ENCODE peak calls at places on chromosomes 5 and 9, in six cellular contexts. X, E, B, D, R and Z are unnamed samples.

GRCh38 chr9:96344458-96345180 is 38.9 kb downstream of the SLC35D2 start:
- DNase-seq in X (no peak), E (peak), B (peak), D (peak), R (peak), Z (peak)

GRCh38 chr9:71748280-71748743 is 20.0 kb downstream of the CEMIP2 start:
- DNase-seq in X (no peak), E (peak), B (peak), D (peak), R (no peak), Z (peak)

GRCh38 chr5:173645897-173646574 is 29.6 kb upstream of the BOD1 start:
- DNase-seq in X (no peak), E (no peak), B (no peak), D (no peak), R (no peak), Z (no peak)

GRCh38 chr9:114834386-114834785 is 28.5 kb upstream of the TNFSF15 start:
- DNase-seq in X (no peak), E (peak), B (no peak), D (peak), R (no peak), Z (peak)

GRCh38 chr5:42811591-42812392 is at the start of gene SELENOP:
- DNase-seq in X (peak), E (peak), B (no peak), D (peak), R (no peak), Z (no peak)

GRCh38 chr9:76730795-76731194 is 33.4 kb upstream of the PCA3 start:
- DNase-seq in X (no peak), E (no peak), B (no peak), D (no peak), R (no peak), Z (no peak)

GRCh38 chr5:137385064-137385463 is 114.1 kb downstream of the SPOCK1 start:
- DNase-seq in X (no peak), E (no peak), B (no peak), D (no peak), R (no peak), Z (no peak)

GRCh38 chr9:12604154-12604825 is 88.9 kb upstream of the TYRP1 start:
- DNase-seq in X (no peak), E (peak), B (no peak), D (peak), R (no peak), Z (peak)

GRCh38 chr5:8756498-8757084 is 789.3 kb downstream of the SEMA5A start:
- DNase-seq in X (peak), E (peak), B (peak), D (peak), R (no peak), Z (peak)

GRCh38 chr5:164555809-164556208 is 1050.4 kb downstream of the MAT2B start:
- DNase-seq in X (no peak), E (peak), B (peak), D (no peak), R (no peak), Z (no peak)

GRCh38 chr9:34047864-34048729 is 590 bp downstream of the UBAP2 start:
- DNase-seq in X (peak), E (no peak), B (no peak), D (peak), R (peak), Z (no peak)

GRCh38 chr9:128253991-128254346 is 21.8 kb downstream of the GOLGA2 start:
- DNase-seq in X (no peak), E (no peak), B (no peak), D (no peak), R (no peak), Z (no peak)

GRCh38 chr9:107435415-107435814 is 54.2 kb downstream of the KLF4 start:
- DNase-seq in X (no peak), E (no peak), B (no peak), D (no peak), R (no peak), Z (no peak)

GRCh38 chr5:116078199-116078598 is 6.6 kb upstream of the COMMD10 start:
- DNase-seq in X (no peak), E (no peak), B (no peak), D (no peak), R (no peak), Z (no peak)

GRCh38 chr5:168209987-168210386 is 81.5 kb upstream of the WWC1 start:
- DNase-seq in X (no peak), E (no peak), B (no peak), D (no peak), R (no peak), Z (no peak)

GRCh38 chr9:92299116-92299515 is 5.6 kb upstream of the IARS1 start:
- DNase-seq in X (no peak), E (no peak), B (no peak), D (no peak), R (no peak), Z (no peak)

GRCh38 chr5:89337-90286 is 2.4 kb upstream of the PLEKHG4B start:
- DNase-seq in X (no peak), E (no peak), B (no peak), D (no peak), R (no peak), Z (no peak)

GRCh38 chr9:99752710-99753109 is 69.0 kb upstream of the NR4A3 start:
- DNase-seq in X (no peak), E (peak), B (peak), D (peak), R (no peak), Z (peak)

GRCh38 chr9:133108794-133109641 is 12.0 kb downstream of the RALGDS start:
- DNase-seq in X (no peak), E (no peak), B (no peak), D (no peak), R (no peak), Z (no peak)

GRCh38 chr9:87002517-87002916 is 55.2 kb upstream of the GAS1 start:
- DNase-seq in X (no peak), E (no peak), B (no peak), D (no peak), R (no peak), Z (no peak)

GRCh38 chr9:88110026-88110425 is 28.2 kb downstream of the SPATA31C2 start:
- DNase-seq in X (no peak), E (no peak), B (no peak), D (no peak), R (no peak), Z (no peak)

GRCh38 chr9:14372437-14373318 is 58.7 kb upstream of the NFIB start:
- DNase-seq in X (no peak), E (peak), B (peak), D (peak), R (peak), Z (peak)

GRCh38 chr9:82865524-82865923 is 197.4 kb downstream of the RASEF start:
- DNase-seq in X (no peak), E (no peak), B (no peak), D (no peak), R (no peak), Z (no peak)

GRCh38 chr5:179170606-179171005 is 110.4 kb downstream of the ZNF354C start:
- DNase-seq in X (no peak), E (no peak), B (no peak), D (no peak), R (no peak), Z (no peak)

GRCh38 chr9:137383453-137384115 is 39.4 kb downstream of the EXD3 start:
- DNase-seq in X (no peak), E (no peak), B (no peak), D (no peak), R (no peak), Z (no peak)

GRCh38 chr9:29865764-29866313 is 2292.6 kb upstream of the C9orf72 start:
- DNase-seq in X (no peak), E (no peak), B (no peak), D (no peak), R (no peak), Z (no peak)

GRCh38 chr5:145991044-145991575 is 54.7 kb downstream of the SH3RF2 start:
- DNase-seq in X (no peak), E (peak), B (peak), D (peak), R (no peak), Z (no peak)

GRCh38 chr9:107024193-107024592 is 161.2 kb downstream of the ZNF462 start:
- DNase-seq in X (no peak), E (no peak), B (no peak), D (no peak), R (no peak), Z (no peak)

GRCh38 chr9:123866497-123866896 is 63.4 kb downstream of the DENND1A start:
- DNase-seq in X (no peak), E (peak), B (no peak), D (peak), R (no peak), Z (peak)

GRCh38 chr9:114395196-114395595 is 7.4 kb upstream of the AKNA start:
- DNase-seq in X (no peak), E (no peak), B (no peak), D (no peak), R (no peak), Z (peak)

GRCh38 chr9:134624119-134624826 is 17.3 kb upstream of the COL5A1 start:
- DNase-seq in X (no peak), E (peak), B (no peak), D (peak), R (no peak), Z (peak)

GRCh38 chr9:15873573-15874177 is 320.8 kb downstream of the CCDC171 start:
- DNase-seq in X (no peak), E (peak), B (peak), D (peak), R (peak), Z (peak)

GRCh38 chr5:73451218-73452130 is 2.9 kb upstream of the FOXD1 start:
- DNase-seq in X (peak), E (peak), B (peak), D (peak), R (peak), Z (peak)

GRCh38 chr5:180159756-180160155 is 49.3 kb downstream of the RASGEF1C start:
- DNase-seq in X (no peak), E (peak), B (peak), D (peak), R (no peak), Z (no peak)

GRCh38 chr5:120817044-120817985 is 353.2 kb downstream of the PRR16 start:
- DNase-seq in X (no peak), E (peak), B (peak), D (peak), R (no peak), Z (peak)
- TF ChIP-seq CTCF in X (no peak), E (peak), B (peak), D (peak), R (no peak), Z (peak)

GRCh38 chr9:73054091-73054490 is 97.6 kb upstream of the ANXA1 start:
- DNase-seq in X (no peak), E (no peak), B (no peak), D (no peak), R (no peak), Z (no peak)
- H3K4me3 ChIP-seq in X (no peak), E (no peak), B (no peak), D (no peak), R (no peak), Z (no peak)

GRCh38 chr5:157303667-157304327 is 37.9 kb downstream of the CYFIP2 start:
- DNase-seq in X (no peak), E (no peak), B (no peak), D (no peak), R (peak), Z (no peak)
- TF ChIP-seq CTCF in X (no peak), E (peak), B (peak), D (no peak), R (peak), Z (no peak)

DNA sequence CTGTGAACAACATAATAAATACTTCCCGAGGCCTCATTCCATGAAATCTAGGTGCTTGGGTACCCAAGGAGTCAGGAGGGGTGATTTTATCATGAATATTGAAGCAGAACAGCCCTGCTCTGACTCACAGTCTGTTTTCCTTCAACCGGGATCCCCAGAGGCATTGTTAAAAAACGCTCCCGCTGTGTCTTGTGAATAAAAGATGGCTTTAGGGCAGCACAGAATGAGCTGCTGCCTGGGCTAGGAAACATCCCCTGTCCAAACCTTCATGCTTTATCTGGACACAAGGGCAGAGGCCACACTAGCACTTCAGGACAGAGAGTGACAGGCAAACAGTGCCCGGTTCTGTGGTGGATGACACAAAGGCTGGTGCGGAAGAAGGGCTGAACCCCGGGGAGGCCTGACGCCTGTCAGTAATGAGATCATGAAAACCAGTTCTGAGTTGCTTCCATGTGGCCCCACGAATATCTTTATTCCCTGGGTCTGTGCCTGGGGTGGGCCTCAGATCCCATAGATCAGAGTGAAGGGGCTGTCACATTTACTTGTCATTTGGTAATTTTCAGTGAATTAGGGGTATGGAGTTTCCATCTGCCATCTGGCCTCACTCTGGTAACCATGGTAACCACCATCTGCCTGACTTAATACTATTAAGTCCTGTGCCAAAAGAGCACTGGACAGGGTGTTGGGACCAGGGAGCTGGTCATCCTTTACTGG is 2.6 kb downstream of the IGFBPL1 start:
- DNase-seq in X (no peak), E (no peak), B (no peak), D (no peak), R (no peak), Z (peak)
- H3K4me3 ChIP-seq in X (no peak), E (no peak), B (no peak), D (no peak), R (no peak), Z (no peak)

GRCh38 chr9:79131375-79131774 is 440.4 kb upstream of the TLE4 start:
- DNase-seq in X (no peak), E (no peak), B (no peak), D (no peak), R (no peak), Z (no peak)

GRCh38 chr9:79129865-79130480 is 441.8 kb upstream of the TLE4 start:
- DNase-seq in X (peak), E (peak), B (peak), D (peak), R (peak), Z (peak)

GRCh38 chr9:79131876-79132377 is 439.8 kb upstream of the TLE4 start:
- DNase-seq in X (no peak), E (no peak), B (no peak), D (no peak), R (no peak), Z (no peak)

GRCh38 chr9:79134654-79135053 is 437.1 kb upstream of the TLE4 start:
- DNase-seq in X (no peak), E (no peak), B (peak), D (no peak), R (no peak), Z (peak)
- TF ChIP-seq CTCF in X (no peak), E (no peak), B (peak), D (no peak), R (no peak), Z (peak)